ENCODE peak calls at places on chromosomes 11 and 22, in nine cellular contexts. Q is dorsolateral prefrontal cortex; H is astrocyte of the hippocampus; K is fibroblast of villous mesenchyme; P is neuronal stem cell; Z is GM20000; M is activated naive CD4-positive, alpha-beta T cell; T is nucleus accumbens; W is HTR-8/SVneo. O is an unnamed sample.
A peak's percentile ranks its signal among the peaks of the same experiment; 100 is the strongest.

GRCh38 chr11:111983187-111983986 is 41.8 kb upstream of the DLAT start:
- DNase-seq in Q (peak; percentile 57), H (peak; percentile 92), K (peak; percentile 92), P (peak; percentile 67), Z (no peak), M (no peak), T (peak; percentile 53), W (no peak), O (peak; percentile 68)

GRCh38 chr11:10117709-10118341 is 176.2 kb downstream of the SBF2 start:
- DNase-seq in Q (no peak), H (peak; percentile 42), K (peak; percentile 54), P (no peak), Z (no peak), M (no peak), T (no peak), W (no peak), O (no peak)

GRCh38 chr11:30143098-30143705 is 87.6 kb upstream of the FSHB start:
- DNase-seq in Q (no peak), H (peak; percentile 61), K (peak; percentile 5), P (peak; percentile 63), Z (peak; percentile 30), M (no peak), T (no peak), W (no peak), O (no peak)

GRCh38 chr11:104164028-104164520 is at the start of gene PDGFD:
- DNase-seq in Q (peak; percentile 21), H (peak; percentile 91), K (peak; percentile 55), P (peak; percentile 78), Z (peak; percentile 62), M (peak; percentile 3), T (peak; percentile 3), W (peak; percentile 67), O (peak; percentile 52)

GRCh38 chr11:119366690-119367620 is 14.5 kb downstream of the USP2 start:
- DNase-seq in Q (no peak), H (no peak), K (peak; percentile 47), P (no peak), Z (no peak), M (no peak), T (no peak), W (no peak), O (no peak)

GRCh38 chr11:105100976-105101630 is 38.5 kb downstream of the CARD18 start:
- DNase-seq in Q (no peak), H (no peak), K (no peak), P (no peak), Z (no peak), M (no peak), T (no peak), W (no peak), O (no peak)

GRCh38 chr11:123719452-123719851 is 22.0 kb downstream of the ZNF202 start:
- DNase-seq in Q (no peak), H (peak; percentile 6), K (no peak), P (no peak), Z (no peak), M (no peak), T (no peak), W (no peak), O (no peak)

GRCh38 chr22:45120931-45121330 is 42.8 kb upstream of the NUP50 start:
- DNase-seq in Q (no peak), H (no peak), K (peak; percentile 72), P (no peak), Z (no peak), M (no peak), T (no peak), W (no peak), O (no peak)

GRCh38 chr11:94801866-94802460 is 33.8 kb downstream of the AMOTL1 start:
- DNase-seq in Q (no peak), H (no peak), K (no peak), P (no peak), Z (no peak), M (no peak), T (no peak), W (no peak), O (no peak)

GRCh38 chr11:65423516-65424199 is 1.1 kb downstream of the NEAT1 start:
- DNase-seq in Q (peak; percentile 16), H (no peak), K (no peak), P (no peak), Z (no peak), M (peak; percentile 30), T (no peak), W (no peak), O (no peak)

GRCh38 chr11:102007567-102008437 is 39.4 kb upstream of the CFAP300 start:
- DNase-seq in Q (no peak), H (peak; percentile 55), K (peak; percentile 58), P (peak; percentile 26), Z (peak; percentile 44), M (no peak), T (no peak), W (peak; percentile 71), O (no peak)

GRCh38 chr11:114091791-114092397 is 32.4 kb downstream of the ZBTB16 start:
- DNase-seq in Q (no peak), H (peak; percentile 18), K (no peak), P (peak; percentile 86), Z (no peak), M (no peak), T (no peak), W (no peak), O (no peak)

GRCh38 chr22:19972652-19973550 is 31.3 kb upstream of the TXNRD2 start:
- DNase-seq in Q (no peak), H (no peak), K (no peak), P (no peak), Z (no peak), M (no peak), T (no peak), W (no peak), O (no peak)

GRCh38 chr11:78140392-78141077 is 1.1 kb upstream of the ALG8 start:
- DNase-seq in Q (no peak), H (no peak), K (peak; percentile 6), P (no peak), Z (no peak), M (no peak), T (no peak), W (no peak), O (no peak)

GRCh38 chr22:29733362-29734322 is 13.8 kb downstream of the CABP7 start:
- DNase-seq in Q (no peak), H (peak; percentile 30), K (peak; percentile 47), P (no peak), Z (no peak), M (no peak), T (no peak), W (no peak), O (no peak)

GRCh38 chr11:21814169-21814568 is 378.7 kb upstream of the ANO5 start:
- DNase-seq in Q (no peak), H (peak; percentile 13), K (no peak), P (no peak), Z (no peak), M (no peak), T (no peak), W (no peak), O (peak; percentile 52)

GRCh38 chr22:23591203-23591791 is 11.2 kb upstream of the IGLL1 start:
- DNase-seq in Q (peak; percentile 54), H (peak; percentile 76), K (peak; percentile 70), P (peak; percentile 60), Z (peak; percentile 73), M (peak; percentile 13), T (no peak), W (peak; percentile 51), O (peak; percentile 15)

GRCh38 chr11:65861533-65862183 is 1.4 kb downstream of the MUS81 start:
- DNase-seq in Q (no peak), H (no peak), K (no peak), P (no peak), Z (no peak), M (no peak), T (no peak), W (no peak), O (no peak)

GRCh38 chr11:118238947-118239346 is 13.2 kb downstream of the MPZL3 start:
- DNase-seq in Q (no peak), H (no peak), K (no peak), P (no peak), Z (no peak), M (no peak), T (no peak), W (no peak), O (no peak)

GRCh38 chr22:29883045-29883830 is at the start of gene MTMR3:
- DNase-seq in Q (peak; percentile 86), H (peak; percentile 97), K (peak; percentile 89), P (peak; percentile 91), Z (peak; percentile 87), M (peak; percentile 77), T (peak; percentile 82), W (peak; percentile 69), O (peak; percentile 63)

GRCh38 chr11:70700453-70700852 is 302.1 kb downstream of the CTTN start:
- DNase-seq in Q (no peak), H (no peak), K (no peak), P (no peak), Z (no peak), M (no peak), T (no peak), W (no peak), O (no peak)

GRCh38 chr11:100890779-100891178 is 203.7 kb downstream of the ARHGAP42 start:
- DNase-seq in Q (no peak), H (peak; percentile 97), K (peak; percentile 97), P (no peak), Z (no peak), M (no peak), T (no peak), W (peak; percentile 26), O (no peak)

GRCh38 chr22:49638788-49639187 is 188.9 kb downstream of the BRD1 start:
- DNase-seq in Q (peak; percentile 53), H (peak; percentile 80), K (no peak), P (no peak), Z (no peak), M (no peak), T (no peak), W (no peak), O (no peak)

GRCh38 chr11:20363500-20364411 is at the start of gene HTATIP2:
- DNase-seq in Q (peak; percentile 64), H (peak; percentile 48), K (peak; percentile 48), P (no peak), Z (peak; percentile 87), M (peak; percentile 41), T (peak; percentile 63), W (no peak), O (no peak)

GRCh38 chr11:59510917-59511589 is at the start of gene OR4D9:
- DNase-seq in Q (no peak), H (no peak), K (no peak), P (no peak), Z (no peak), M (no peak), T (no peak), W (no peak), O (no peak)

GRCh38 chr11:70608568-70609314 is 210.4 kb downstream of the CTTN start:
- DNase-seq in Q (no peak), H (peak; percentile 48), K (peak; percentile 10), P (no peak), Z (no peak), M (no peak), T (no peak), W (no peak), O (no peak)

GRCh38 chr22:41448189-41448808 is 1.7 kb upstream of the TOB2 start:
- DNase-seq in Q (peak; percentile 90), H (peak; percentile 99), K (peak; percentile 100), P (peak; percentile 99), Z (peak; percentile 90), M (peak; percentile 75), T (peak; percentile 97), W (peak; percentile 97), O (peak; percentile 99)

GRCh38 chr11:45872513-45873356 is 12.7 kb upstream of the MAPK8IP1 start:
- DNase-seq in Q (peak; percentile 53), H (peak; percentile 92), K (peak; percentile 89), P (peak; percentile 72), Z (peak; percentile 58), M (no peak), T (peak; percentile 42), W (peak; percentile 87), O (no peak)

GRCh38 chr11:87020764-87021365 is 16.9 kb upstream of the TMEM135 start:
- DNase-seq in Q (no peak), H (no peak), K (no peak), P (no peak), Z (no peak), M (no peak), T (no peak), W (no peak), O (no peak)

O was measured in retinal pigment epithelial cell.